ENCODE peak calls at places on chromosomes 6 and 20, in nine cellular contexts. J is pancreas; A is ovary; K is effector memory CD4-positive, alpha-beta T cell; I is thyroid gland; H is PC-3; B is AG04450; E is heart right ventricle; X is tibial artery. M is an unnamed sample.

GRCh38 chr20:63739129-63740069 is at the start of gene SLC2A4RG:
- DNase-seq in J (peak), A (peak), K (peak), I (peak), H (peak), B (no peak), E (peak), X (peak), M (peak)

GRCh38 chr6:140871911-140872310 is 1260.8 kb upstream of the GJE1 start:
- DNase-seq in J (no peak), A (no peak), K (no peak), I (no peak), H (peak), B (no peak), E (no peak), X (no peak), M (no peak)

GRCh38 chr6:34709386-34709785 is 12.8 kb upstream of the ILRUN start:
- DNase-seq in J (peak), A (peak), K (no peak), I (peak), H (no peak), B (peak), E (peak), X (peak), M (no peak)

GRCh38 chr20:60857708-60858107 is 394.4 kb upstream of the CDH4 start:
- DNase-seq in J (no peak), A (no peak), K (no peak), I (no peak), H (no peak), B (peak), E (no peak), X (no peak), M (no peak)

GRCh38 chr6:157714153-157714490 is 108.9 kb upstream of the SNX9 start:
- DNase-seq in J (no peak), A (no peak), K (no peak), I (no peak), H (no peak), B (no peak), E (no peak), X (no peak), M (no peak)

GRCh38 chr6:121608270-121608669 is 172.8 kb downstream of the GJA1 start:
- DNase-seq in J (no peak), A (no peak), K (no peak), I (no peak), H (no peak), B (no peak), E (no peak), X (no peak), M (no peak)

GRCh38 chr20:774016-774679 is 5.8 kb upstream of the SLC52A3 start:
- DNase-seq in J (no peak), A (no peak), K (no peak), I (no peak), H (no peak), B (no peak), E (no peak), X (no peak), M (no peak)

GRCh38 chr6:8006208-8006607 is 58.0 kb downstream of the BLOC1S5 start:
- DNase-seq in J (no peak), A (no peak), K (no peak), I (no peak), H (peak), B (no peak), E (no peak), X (no peak), M (peak)

GRCh38 chr20:63284544-63284949 is 8.4 kb upstream of the COL20A1 start:
- DNase-seq in J (no peak), A (no peak), K (no peak), I (peak), H (no peak), B (no peak), E (no peak), X (no peak), M (no peak)

GRCh38 chr20:35514371-35514960 is 15.0 kb downstream of the C20orf173 start:
- DNase-seq in J (no peak), A (no peak), K (no peak), I (no peak), H (no peak), B (no peak), E (no peak), X (no peak), M (no peak)

GRCh38 chr6:143299253-143300166 is 151.0 kb downstream of the ADAT2 start:
- DNase-seq in J (no peak), A (no peak), K (no peak), I (no peak), H (peak), B (no peak), E (no peak), X (no peak), M (no peak)
- H3K27ac ChIP-seq in J (no peak), A (no peak), K (no peak), I (no peak), H (no peak), B (no peak), E (no peak), X (no peak), M (no peak)

GRCh38 chr6:137043710-137044365 is 927 bp downstream of the IL20RA start:
- DNase-seq in J (no peak), A (peak), K (no peak), I (peak), H (peak), B (peak), E (no peak), X (no peak), M (peak)

GRCh38 chr6:137044366-137045220 is at the start of gene IL20RA:
- DNase-seq in J (peak), A (peak), K (peak), I (peak), H (peak), B (no peak), E (peak), X (no peak), M (peak)

GRCh38 chr6:137046871-137047412 is 2.2 kb upstream of the IL20RA start:
- DNase-seq in J (no peak), A (no peak), K (no peak), I (no peak), H (no peak), B (no peak), E (no peak), X (no peak), M (no peak)

GRCh38 chr6:137049095-137049494 is 4.3 kb upstream of the IL20RA start:
- DNase-seq in J (no peak), A (no peak), K (no peak), I (no peak), H (no peak), B (no peak), E (no peak), X (no peak), M (peak)

DNA sequence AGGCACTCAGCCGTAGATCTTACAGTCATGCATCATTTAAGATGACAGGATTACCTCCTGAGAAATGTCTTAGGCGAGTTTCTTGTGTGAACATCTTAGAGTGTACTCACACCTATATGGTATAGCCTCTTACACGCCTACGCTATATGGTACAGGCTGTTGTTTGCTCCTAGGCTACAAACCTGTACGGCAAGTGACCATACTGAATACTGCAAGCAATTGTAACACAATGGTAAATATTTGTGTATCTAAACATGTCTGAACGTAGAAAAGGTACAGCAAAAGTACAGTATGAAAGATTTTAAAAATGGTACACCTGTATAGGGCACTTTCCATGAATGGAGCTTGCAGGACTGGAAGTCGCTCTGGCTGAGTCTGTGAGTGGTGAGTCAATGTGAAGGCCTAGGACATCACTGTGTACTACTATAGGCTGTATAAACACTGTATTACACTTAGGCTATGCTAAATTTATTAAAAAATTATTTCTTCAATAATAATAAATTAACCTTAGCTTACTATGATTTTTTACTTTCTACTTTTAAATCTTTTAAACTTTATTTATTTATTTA is 540 bp upstream of the IL20RA start:
- DNase-seq in J (no peak), A (no peak), K (no peak), I (no peak), H (peak), B (no peak), E (no peak), X (no peak), M (no peak)
- H3K4me3 ChIP-seq in J (peak), A (no peak), K (no peak), I (no peak), H (peak), B (no peak), E (no peak), X (no peak), M (no peak)

GRCh38 chr6:4336778-4337442 is 201.5 kb upstream of the ECI2 start:
- DNase-seq in J (no peak), A (no peak), K (no peak), I (peak), H (no peak), B (no peak), E (no peak), X (no peak), M (no peak)
- H3K27ac ChIP-seq in J (no peak), A (no peak), K (no peak), I (no peak), H (no peak), B (no peak), E (no peak), X (no peak), M (no peak)

GRCh38 chr6:298233-299049 is 6.2 kb downstream of the DUSP22 start:
- DNase-seq in J (no peak), A (no peak), K (no peak), I (no peak), H (no peak), B (no peak), E (no peak), X (no peak), M (no peak)
- H3K4me3 ChIP-seq in J (no peak), A (no peak), K (no peak), I (no peak), H (no peak), B (no peak), E (no peak), X (no peak), M (no peak)

GRCh38 chr6:28443112-28443773 is at the start of gene ZSCAN23:
- DNase-seq in J (peak), A (peak), K (peak), I (peak), H (peak), B (peak), E (peak), X (peak), M (peak)

GRCh38 chr6:28449056-28449455 is 5.8 kb upstream of the ZSCAN23 start:
- DNase-seq in J (no peak), A (no peak), K (no peak), I (no peak), H (no peak), B (no peak), E (no peak), X (no peak), M (no peak)

DNA sequence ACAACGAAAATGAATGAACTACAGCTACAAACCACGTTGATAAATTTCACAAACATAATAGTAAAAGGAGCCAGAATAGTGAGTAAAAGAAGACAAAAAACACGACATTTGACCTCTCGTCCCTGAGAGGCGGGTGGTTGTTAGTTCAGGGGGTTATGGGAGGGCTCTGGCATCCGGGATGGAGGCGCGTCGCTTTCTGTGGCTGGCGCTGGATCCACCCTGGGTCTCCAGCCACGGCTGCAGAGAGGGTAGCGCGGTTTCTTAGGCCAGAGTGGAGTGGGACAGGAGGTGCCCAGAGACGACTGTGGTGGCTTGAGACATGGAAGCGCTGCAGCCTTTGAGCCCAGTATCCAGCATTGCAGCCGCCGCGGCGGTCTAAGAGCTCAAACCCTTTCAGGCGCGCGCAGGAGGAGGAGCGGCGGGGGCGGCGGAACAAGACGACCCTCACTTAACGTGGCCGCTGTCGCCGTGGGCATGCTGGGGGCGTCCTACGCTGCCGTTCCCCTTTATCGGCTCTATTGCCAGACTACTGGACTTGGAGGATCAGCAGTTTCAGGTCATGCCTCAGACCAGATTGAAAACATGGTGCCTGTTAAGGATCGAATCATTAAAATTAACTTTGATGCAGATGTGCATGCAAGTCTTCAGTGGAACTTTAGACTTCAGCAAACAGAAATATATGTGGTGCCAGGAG is 3.7 kb upstream of the ZSCAN23 start:
- DNase-seq in J (no peak), A (no peak), K (no peak), I (no peak), H (no peak), B (no peak), E (no peak), X (no peak), M (no peak)
- H3K27ac ChIP-seq in J (no peak), A (no peak), K (no peak), I (no peak), H (no peak), B (no peak), E (no peak), X (no peak), M (no peak)

GRCh38 chr20:38935285-38935684 is 9.1 kb downstream of the FAM83D start:
- DNase-seq in J (no peak), A (no peak), K (no peak), I (no peak), H (peak), B (no peak), E (no peak), X (no peak), M (no peak)

GRCh38 chr20:38932457-38933120 is 6.4 kb downstream of the FAM83D start:
- DNase-seq in J (no peak), A (no peak), K (no peak), I (no peak), H (no peak), B (peak), E (no peak), X (no peak), M (no peak)

GRCh38 chr20:38930242-38930569 is 4.0 kb downstream of the FAM83D start:
- DNase-seq in J (no peak), A (no peak), K (no peak), I (no peak), H (no peak), B (no peak), E (no peak), X (no peak), M (no peak)

GRCh38 chr20:38934530-38934929 is 8.3 kb downstream of the FAM83D start:
- DNase-seq in J (no peak), A (no peak), K (no peak), I (no peak), H (no peak), B (no peak), E (no peak), X (no peak), M (no peak)

GRCh38 chr20:38931984-38932383 is 5.8 kb downstream of the FAM83D start:
- DNase-seq in J (no peak), A (no peak), K (no peak), I (no peak), H (no peak), B (no peak), E (no peak), X (no peak), M (no peak)
- H3K4me3 ChIP-seq in J (no peak), A (no peak), K (no peak), I (no peak), H (no peak), B (no peak), E (no peak), X (no peak), M (no peak)

GRCh38 chr6:152598858-152599537 is 38.2 kb downstream of the SYNE1 start:
- DNase-seq in J (no peak), A (no peak), K (no peak), I (no peak), H (no peak), B (no peak), E (no peak), X (no peak), M (no peak)
- H3K27ac ChIP-seq in J (no peak), A (no peak), K (no peak), I (peak), H (no peak), B (no peak), E (no peak), X (no peak), M (no peak)

GRCh38 chr6:32837651-32838113 is 857 bp downstream of the TAP2 start:
- DNase-seq in J (peak), A (no peak), K (no peak), I (no peak), H (peak), B (no peak), E (no peak), X (no peak), M (peak)
- H3K4me3 ChIP-seq in J (peak), A (peak), K (peak), I (no peak), H (peak), B (peak), E (peak), X (peak), M (peak)

DNA sequence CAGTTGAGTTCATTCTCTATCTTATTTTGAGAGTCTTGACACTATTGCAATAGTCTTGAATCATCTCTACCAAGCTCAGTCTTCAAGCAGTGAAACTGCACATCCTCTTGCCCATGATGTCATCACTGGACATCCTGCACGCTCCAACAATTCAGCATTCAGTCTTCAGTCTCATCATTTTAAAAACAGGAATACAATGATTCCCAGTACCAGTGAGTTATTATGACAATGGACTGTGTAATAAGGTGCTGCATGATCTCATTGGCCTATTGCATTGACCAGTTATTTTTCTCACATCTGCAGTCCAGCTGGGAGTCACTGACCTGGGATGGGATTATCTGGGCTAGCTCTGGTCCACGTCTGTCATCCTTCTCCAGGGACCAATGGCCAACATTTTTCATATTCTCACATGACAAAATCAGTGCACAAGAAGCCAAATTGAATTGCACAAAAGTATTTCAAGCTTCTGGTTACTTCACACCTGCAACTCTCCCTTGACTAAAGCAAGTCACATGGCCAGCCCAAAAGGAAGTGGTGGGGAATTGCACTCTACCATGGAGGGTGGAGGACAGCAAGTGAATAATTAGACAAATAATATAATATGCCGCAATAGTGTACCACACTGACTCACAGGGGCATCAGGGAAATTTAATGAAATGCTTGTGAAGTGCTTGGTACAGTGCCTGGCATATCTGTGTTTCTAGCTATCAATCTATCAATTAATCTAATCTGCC is 6.4 kb upstream of the CST2 start:
- DNase-seq in J (no peak), A (no peak), K (no peak), I (no peak), H (peak), B (no peak), E (no peak), X (no peak), M (no peak)
- H3K27ac ChIP-seq in J (no peak), A (no peak), K (no peak), I (no peak), H (no peak), B (no peak), E (no peak), X (no peak), M (no peak)

GRCh38 chr20:9377007-9377406 is 137.4 kb upstream of the LAMP5 start:
- DNase-seq in J (no peak), A (no peak), K (no peak), I (no peak), H (no peak), B (no peak), E (no peak), X (no peak), M (no peak)
- H3K4me3 ChIP-seq in J (no peak), A (no peak), K (no peak), I (no peak), H (no peak), B (no peak), E (no peak), X (no peak), M (no peak)